ENCODE peak calls at places on chromosome 13, in ten cellular contexts. K is kidney; I is NCI-H1105; Q is activated CD8-positive, alpha-beta memory T cell treated with anti-CD3 and anti-CD28 coated beads for 1 hour; X is kidney tubule cell; D is T-helper 17 cell; C is brain pericyte; V is progenitor cell of endocrine pancreas; B is erythroblast; N is renal cortical epithelial cell. P is an unnamed sample.
A peak's percentile ranks its signal among the peaks of the same experiment; 100 is the strongest.

GRCh38 chr13:75871059-75871458 is 234.9 kb downstream of the LMO7 start:
- DNase-seq in K (no peak), I (no peak), Q (no peak), X (no peak), D (no peak), C (no peak), V (no peak), B (no peak), N (no peak), P (no peak)

GRCh38 chr13:24218977-24219376 is 58.5 kb downstream of the SPATA13 start:
- DNase-seq in K (no peak), I (no peak), Q (no peak), X (no peak), D (no peak), C (no peak), V (no peak), B (no peak), N (peak; percentile 63), P (no peak)

GRCh38 chr13:97976551-97977375 is 23.3 kb downstream of the IPO5 start:
- DNase-seq in K (peak; percentile 82), I (no peak), Q (peak; percentile 10), X (peak; percentile 30), D (peak; percentile 96), C (no peak), V (peak; percentile 18), B (peak; percentile 39), N (no peak), P (no peak)

GRCh38 chr13:67018775-67019174 is 211.4 kb downstream of the PCDH9 start:
- DNase-seq in K (no peak), I (no peak), Q (no peak), X (no peak), D (no peak), C (no peak), V (no peak), B (no peak), N (no peak), P (no peak)

GRCh38 chr13:24618219-24618955 is 61.8 kb upstream of the ATP12A start:
- DNase-seq in K (no peak), I (no peak), Q (peak; percentile 27), X (peak; percentile 42), D (no peak), C (no peak), V (no peak), B (no peak), N (no peak), P (no peak)

GRCh38 chr13:50400035-50400726 is 384.9 kb downstream of the KCNRG start:
- DNase-seq in K (no peak), I (no peak), Q (no peak), X (no peak), D (no peak), C (no peak), V (no peak), B (no peak), N (no peak), P (no peak)

GRCh38 chr13:45817833-45818232 is 33.7 kb downstream of the SIAH3 start:
- DNase-seq in K (no peak), I (no peak), Q (no peak), X (no peak), D (no peak), C (no peak), V (no peak), B (no peak), N (no peak), P (no peak)

GRCh38 chr13:37531054-37531453 is 67.5 kb downstream of the POSTN start:
- DNase-seq in K (no peak), I (no peak), Q (no peak), X (no peak), D (no peak), C (no peak), V (no peak), B (no peak), N (no peak), P (no peak)

GRCh38 chr13:30394798-30395191 is 27.5 kb upstream of the UBE2L5 start:
- DNase-seq in K (no peak), I (no peak), Q (no peak), X (no peak), D (no peak), C (no peak), V (no peak), B (peak; percentile 35), N (peak; percentile 40), P (no peak)

GRCh38 chr13:32048816-32049215 is 17.2 kb downstream of the FRY start:
- DNase-seq in K (no peak), I (no peak), Q (no peak), X (peak; percentile 62), D (no peak), C (no peak), V (no peak), B (no peak), N (peak; percentile 52), P (no peak)

GRCh38 chr13:33483471-33483870 is 197.9 kb upstream of the STARD13 start:
- DNase-seq in K (no peak), I (no peak), Q (no peak), X (peak; percentile 37), D (no peak), C (no peak), V (no peak), B (no peak), N (no peak), P (no peak)

GRCh38 chr13:99501952-99502310 is 659 bp downstream of the TM9SF2 start:
- DNase-seq in K (no peak), I (no peak), Q (no peak), X (peak; percentile 49), D (no peak), C (no peak), V (no peak), B (peak; percentile 61), N (peak; percentile 31), P (no peak)

GRCh38 chr13:30308548-30308947 is 1.2 kb upstream of the KATNAL1 start:
- DNase-seq in K (no peak), I (no peak), Q (no peak), X (no peak), D (no peak), C (no peak), V (no peak), B (peak; percentile 82), N (peak; percentile 46), P (no peak)

GRCh38 chr13:30576528-30576927 is 41.2 kb upstream of the USPL1 start:
- DNase-seq in K (no peak), I (peak; percentile 46), Q (peak; percentile 8), X (peak; percentile 78), D (peak; percentile 16), C (no peak), V (no peak), B (peak; percentile 82), N (peak; percentile 75), P (no peak)

GRCh38 chr13:27036236-27036981 is 135.2 kb downstream of the USP12 start:
- DNase-seq in K (no peak), I (no peak), Q (no peak), X (peak; percentile 44), D (no peak), C (no peak), V (no peak), B (no peak), N (no peak), P (no peak)

GRCh38 chr13:110394371-110394841 is 87.3 kb downstream of the COL4A2 start:
- DNase-seq in K (no peak), I (no peak), Q (no peak), X (no peak), D (no peak), C (no peak), V (no peak), B (no peak), N (no peak), P (no peak)

GRCh38 chr13:101529419-101529818 is 76.9 kb downstream of the ITGBL1 start:
- DNase-seq in K (no peak), I (no peak), Q (no peak), X (peak; percentile 76), D (no peak), C (peak; percentile 50), V (no peak), B (peak; percentile 77), N (peak; percentile 81), P (no peak)

GRCh38 chr13:48975101-48975925 is at the start of gene FNDC3A:
- DNase-seq in K (peak; percentile 89), I (no peak), Q (peak; percentile 72), X (peak; percentile 78), D (peak; percentile 81), C (peak; percentile 24), V (peak; percentile 57), B (peak; percentile 80), N (peak; percentile 48), P (peak; percentile 75)

GRCh38 chr13:110209950-110210603 is 96.9 kb downstream of the COL4A1 start:
- DNase-seq in K (peak; percentile 32), I (peak; percentile 35), Q (no peak), X (peak; percentile 27), D (no peak), C (no peak), V (no peak), B (no peak), N (no peak), P (no peak)

P was measured in uterus.